ENCODE peak calls at places on chromosomes 4 and X, in six cellular contexts. A, S, Z, V, H and P are unnamed samples.
A peak's percentile ranks its signal among the peaks of the same experiment; 100 is the strongest.

GRCh38 chr4:121706595-121707021 is 9.8 kb upstream of the ANXA5 start:
- DNase-seq in A (no peak), V (no peak), H (no peak), Z (peak; percentile 33), S (no peak), P (no peak)

GRCh38 chrX:119475389-119476101 is 7.3 kb downstream of the SLC25A5 start:
- DNase-seq in S (no peak), A (no peak), Z (peak; percentile 37), V (no peak), H (no peak), P (no peak)

GRCh38 chrX:7640392-7640791 is 202.6 kb upstream of the VCX start:
- DNase-seq in A (no peak), Z (no peak), V (no peak), H (no peak), S (no peak), P (no peak)

GRCh38 chrX:24259544-24260240 is 54.2 kb downstream of the SUPT20HL2 start:
- DNase-seq in Z (peak; percentile 36), S (no peak), A (no peak), H (no peak), V (peak; percentile 30), P (no peak)

GRCh38 chr4:27638163-27638915 is 777.7 kb downstream of the STIM2 start:
- DNase-seq in V (no peak), H (no peak), S (no peak), A (no peak), Z (no peak), P (no peak)

GRCh38 chr4:25163216-25163615 is 3.0 kb upstream of the SEPSECS start:
- DNase-seq in H (no peak), Z (no peak), A (no peak), V (no peak), S (no peak), P (no peak)

GRCh38 chr4:929970-930625 is 2.0 kb downstream of the GAK start:
- DNase-seq in V (no peak), H (no peak), Z (no peak), S (no peak), A (no peak), P (no peak)

GRCh38 chr4:53576676-53577372 is 14.5 kb downstream of the LNX1 start:
- DNase-seq in Z (peak; percentile 26), S (peak; percentile 71), H (no peak), A (no peak), V (no peak), P (no peak)

GRCh38 chrX:132426695-132427281 is 62.0 kb downstream of the MBNL3 start:
- DNase-seq in Z (peak; percentile 77), A (no peak), S (no peak), V (no peak), H (no peak), P (no peak)

GRCh38 chr4:94758141-94758699 is 465 bp downstream of the BMPR1B start:
- DNase-seq in H (peak; percentile 62), A (no peak), Z (peak; percentile 15), S (no peak), V (no peak), P (peak; percentile 49)

GRCh38 chrX:39869846-39870601 is 227.7 kb downstream of the BCOR start:
- DNase-seq in A (peak; percentile 38), V (no peak), Z (peak; percentile 12), S (no peak), H (no peak), P (no peak)

GRCh38 chr4:185082549-185082948 is 60.5 kb upstream of the SLC25A4 start:
- DNase-seq in A (no peak), S (no peak), V (no peak), H (no peak), Z (no peak), P (no peak)

GRCh38 chr4:148444296-148445070 is 2.3 kb upstream of the NR3C2 start:
- DNase-seq in H (peak; percentile 60), Z (no peak), S (no peak), A (peak; percentile 19), V (no peak), P (peak; percentile 45)

GRCh38 chr4:53227451-53227850 is 138.4 kb downstream of the SCFD2 start:
- DNase-seq in A (no peak), Z (no peak), S (no peak), H (no peak), V (no peak), P (no peak)

GRCh38 chr4:55445921-55446577 is 50.3 kb downstream of the TMEM165 start:
- DNase-seq in S (no peak), Z (peak; percentile 81), H (no peak), A (no peak), V (no peak), P (no peak)

GRCh38 chr4:153710681-153711080 is 26.6 kb downstream of the TLR2 start:
- DNase-seq in H (no peak), S (no peak), Z (no peak), V (no peak), A (no peak), P (no peak)

GRCh38 chr4:176981551-176981950 is 188.8 kb upstream of the VEGFC start:
- DNase-seq in V (no peak), Z (peak; percentile 47), A (no peak), S (no peak), H (no peak), P (no peak)

GRCh38 chr4:73684097-73684496 is 56.3 kb upstream of the CXCL8 start:
- DNase-seq in Z (no peak), A (no peak), S (no peak), V (no peak), H (no peak), P (no peak)

GRCh38 chr4:104015680-104016079 is 295.9 kb upstream of the TACR3 start:
- DNase-seq in H (no peak), V (peak; percentile 11), S (peak; percentile 34), A (no peak), Z (peak; percentile 10), P (no peak)

GRCh38 chr4:1712216-1713002 is at the start of gene SLBP:
- DNase-seq in A (peak; percentile 97), S (peak; percentile 87), V (peak; percentile 93), Z (peak; percentile 76), H (peak; percentile 99), P (peak; percentile 97)

GRCh38 chrX:148929686-148930085 is 429.3 kb downstream of the AFF2 start:
- DNase-seq in Z (no peak), V (no peak), S (no peak), H (no peak), A (no peak), P (no peak)

GRCh38 chr4:55398461-55398860 is 2.7 kb downstream of the TMEM165 start:
- DNase-seq in S (no peak), A (no peak), Z (peak; percentile 39), H (no peak), V (no peak), P (no peak)

GRCh38 chr4:126727461-126727860 is 905.3 kb upstream of the INTU start:
- DNase-seq in S (no peak), H (no peak), V (no peak), Z (peak; percentile 34), A (no peak), P (no peak)

GRCh38 chr4:89299153-89299789 is 8.3 kb downstream of the GPRIN3 start:
- DNase-seq in Z (no peak), H (no peak), A (no peak), S (no peak), V (no peak), P (no peak)

GRCh38 chr4:105509714-105510113 is 35.9 kb upstream of the PPA2 start:
- DNase-seq in Z (no peak), V (no peak), H (no peak), S (no peak), A (no peak), P (no peak)

GRCh38 chr4:15507679-15508078 is 38.0 kb downstream of the CC2D2A start:
- DNase-seq in A (no peak), Z (no peak), S (no peak), V (no peak), H (no peak), P (no peak)

GRCh38 chr4:153131478-153132069 is 72.7 kb upstream of the TRIM2 start:
- DNase-seq in S (no peak), H (no peak), Z (no peak), V (no peak), A (no peak), P (no peak)

GRCh38 chr4:157886650-157887049 is 286.2 kb downstream of the GASK1B start:
- DNase-seq in S (no peak), V (no peak), H (no peak), A (no peak), Z (no peak), P (no peak)

GRCh38 chr4:30396772-30397475 is 323.2 kb upstream of the PCDH7 start:
- DNase-seq in A (no peak), V (no peak), S (no peak), Z (no peak), H (no peak), P (no peak)

GRCh38 chr4:102809190-102809589 is 18.2 kb downstream of the UBE2D3 start:
- DNase-seq in H (no peak), Z (no peak), A (no peak), V (no peak), S (no peak), P (no peak)

GRCh38 chr4:80026080-80026479 is 46.9 kb downstream of the ANTXR2 start:
- DNase-seq in S (no peak), Z (no peak), H (no peak), V (no peak), A (no peak), P (no peak)